ENCODE peak calls at places on chromosomes 13 and 19, in nine cellular contexts. E is NB4, A is heart left ventricle, S is esophagus squamous epithelium, J is IMR-90, N is breast epithelium, O is vagina, P is gastrocnemius medialis, Y is HCT116. Q is an unnamed sample.

GRCh38 chr19:48329167-48329891 is 4.0 kb downstream of the EMP3 start:
- DNase-seq in J (peak), Y (no peak), P (no peak), E (peak), A (no peak), N (no peak), S (no peak), O (no peak), Q (no peak)

GRCh38 chr13:110628952-110629701 is 13.8 kb downstream of the NAXD start:
- DNase-seq in A (no peak), S (no peak), P (no peak), E (no peak), Y (no peak), N (no peak), J (no peak), O (no peak), Q (no peak)

GRCh38 chr13:110653851-110654250 is 38.5 kb downstream of the NAXD start:
- DNase-seq in O (no peak), J (no peak), P (no peak), S (no peak), E (no peak), Y (no peak), N (no peak), A (no peak), Q (no peak)

GRCh38 chr19:41356984-41357739 is 3.4 kb upstream of the TGFB1 start:
- DNase-seq in A (no peak), S (no peak), J (no peak), E (no peak), P (no peak), N (no peak), Y (no peak), O (no peak), Q (no peak)

GRCh38 chr13:83879431-83880171 is 2.7 kb downstream of the SLITRK1 start:
- DNase-seq in N (no peak), S (no peak), E (no peak), J (no peak), P (no peak), O (no peak), Y (no peak), A (no peak), Q (no peak)

GRCh38 chr19:40502647-40503046 is 35.8 kb downstream of the SPTBN4 start:
- DNase-seq in E (no peak), P (no peak), S (no peak), N (no peak), A (no peak), J (no peak), O (no peak), Y (peak), Q (peak)

GRCh38 chr13:72774019-72774418 is 7.7 kb downstream of the DIS3 start:
- DNase-seq in J (no peak), O (no peak), E (no peak), P (no peak), Y (no peak), S (no peak), N (no peak), A (no peak), Q (no peak)

GRCh38 chr13:110179116-110179857 is 127.7 kb downstream of the COL4A1 start:
- DNase-seq in N (no peak), A (no peak), J (no peak), O (no peak), Y (no peak), P (no peak), S (no peak), E (no peak), Q (no peak)

GRCh38 chr19:21084343-21084742 is 2.3 kb downstream of the ZNF714 start:
- DNase-seq in N (no peak), J (peak), P (no peak), S (no peak), Y (no peak), O (no peak), A (no peak), E (peak), Q (no peak)

GRCh38 chr13:44300895-44301638 is 72.6 kb upstream of the SERP2 start:
- DNase-seq in Y (peak), A (peak), N (peak), J (peak), O (peak), P (peak), E (peak), S (no peak), Q (no peak)

GRCh38 chr13:98798849-98799645 is 46.6 kb upstream of the SLC15A1 start:
- DNase-seq in E (no peak), N (no peak), J (peak), Y (no peak), A (no peak), P (no peak), S (no peak), O (no peak), Q (no peak)

DNA sequence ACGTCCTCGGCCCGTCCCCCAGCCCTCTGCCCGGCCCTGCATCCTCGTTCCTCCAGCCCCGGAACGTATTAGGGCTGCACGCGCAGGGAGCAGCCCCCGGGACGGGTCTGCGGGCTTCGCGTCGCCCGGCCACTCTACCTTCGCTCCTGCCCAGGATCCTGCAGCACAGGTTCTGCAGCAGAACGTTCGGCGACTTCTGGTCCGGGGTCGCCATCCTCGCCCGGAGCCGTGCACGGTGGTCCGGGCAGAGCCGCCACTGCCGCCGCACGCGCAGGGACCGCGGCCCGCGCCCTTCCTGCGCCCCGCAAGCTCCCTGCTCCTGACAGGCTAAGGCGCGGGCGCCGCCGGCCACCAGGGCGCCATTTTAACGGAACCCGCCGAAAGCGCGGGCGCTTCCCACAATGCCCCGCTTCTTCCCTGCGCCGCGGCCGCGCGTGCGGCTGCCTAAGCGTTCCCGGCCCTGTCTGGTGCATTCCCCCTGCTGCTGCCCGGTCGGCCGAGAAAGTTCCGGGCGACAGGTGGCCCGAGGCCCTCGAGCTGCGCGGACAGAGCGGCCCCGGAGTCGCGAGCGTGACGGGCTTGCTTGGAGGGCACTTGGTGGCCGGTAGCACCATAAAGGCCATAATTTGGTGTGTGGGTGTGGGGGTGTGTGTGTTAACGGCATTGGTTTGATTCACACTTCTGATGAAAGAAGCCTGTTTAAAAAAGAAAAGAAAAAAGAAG is at the start of gene TUBGCP3:
- DNase-seq in O (no peak), S (no peak), A (peak), N (peak), J (peak), Y (peak), P (peak), E (peak), Q (peak)
- TF ChIP-seq POLR2A in O (no peak), S (peak), A (peak), N (no peak), J (peak), Y (peak), P (peak), E (peak), Q (peak)

GRCh38 chr19:55623130-55623868 is 1.1 kb downstream of the ZNF784 start:
- DNase-seq in E (no peak), Y (no peak), S (no peak), O (no peak), P (peak), J (no peak), N (no peak), A (no peak), Q (peak)

GRCh38 chr19:55622242-55622969 is 2.0 kb downstream of the ZNF784 start:
- DNase-seq in N (no peak), A (no peak), S (no peak), P (no peak), Y (no peak), E (peak), J (no peak), O (no peak), Q (no peak)

GRCh38 chr19:55625004-55625326 is 599 bp upstream of the ZNF784 start:
- DNase-seq in Y (no peak), J (no peak), P (no peak), N (no peak), O (no peak), E (no peak), S (no peak), A (no peak), Q (no peak)

GRCh38 chr19:55626350-55626749 is 2.0 kb upstream of the ZNF784 start:
- DNase-seq in Y (no peak), P (no peak), J (no peak), E (no peak), O (no peak), S (no peak), N (no peak), A (no peak), Q (no peak)

GRCh38 chr19:55624109-55625003 is at the start of gene ZNF784:
- DNase-seq in Y (peak), J (peak), P (peak), A (peak), S (peak), E (peak), N (peak), O (no peak), Q (peak)
- TF ChIP-seq POLR2A in Y (no peak), J (peak), P (peak), A (peak), S (peak), E (peak), N (peak), O (peak), Q (no peak)

GRCh38 chr19:39403331-39404312 is 3.0 kb upstream of the ZFP36 start:
- DNase-seq in Y (peak), J (peak), N (peak), P (peak), O (peak), A (peak), E (peak), S (peak), Q (peak)
- TF ChIP-seq POLR2A in Y (peak), J (peak), N (peak), P (peak), O (peak), A (peak), E (no peak), S (peak), Q (peak)

DNA sequence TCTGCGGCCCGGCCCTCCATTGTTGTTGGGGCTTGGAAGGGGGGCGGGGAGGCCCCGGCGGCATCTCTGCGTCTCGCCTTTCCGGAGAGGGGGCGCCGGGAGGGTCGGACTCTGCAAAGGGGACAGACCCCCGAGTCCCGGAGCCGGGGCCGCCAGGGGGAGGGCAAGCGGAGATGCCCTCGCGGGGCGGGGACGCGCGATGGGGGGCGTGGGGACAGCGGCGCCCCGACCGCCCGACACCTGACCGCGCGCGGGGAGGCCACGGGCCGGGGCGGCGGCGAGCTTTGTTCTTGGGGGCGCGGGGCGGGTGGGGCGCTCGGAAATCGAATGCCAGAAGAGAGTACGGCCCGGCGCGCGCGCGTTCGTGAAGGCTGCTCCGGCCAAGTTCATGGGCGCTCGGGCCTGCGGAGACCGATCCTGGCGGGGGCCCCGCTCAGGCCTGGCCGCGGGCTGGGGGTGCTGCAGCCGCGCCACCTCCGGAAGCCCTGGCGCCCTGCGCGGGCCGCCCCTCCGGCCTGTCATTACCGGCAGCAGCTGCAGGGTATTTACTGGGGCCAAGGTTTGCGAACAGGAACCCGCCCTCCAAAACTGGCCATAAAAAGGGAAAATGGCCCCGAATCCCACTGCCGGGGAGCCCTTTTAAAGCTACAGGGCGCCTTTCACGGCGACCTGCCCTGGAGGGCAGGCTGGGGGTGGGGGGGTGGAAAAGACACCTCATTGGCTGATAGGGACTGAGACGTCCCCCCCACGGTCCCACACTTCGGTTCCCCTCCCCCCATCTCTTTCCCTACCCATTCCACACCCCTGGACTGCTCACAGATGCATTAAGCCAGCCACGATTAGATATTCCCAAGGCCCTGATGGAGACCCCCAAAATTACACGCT is 11.1 kb upstream of the NANOS3 start:
- DNase-seq in N (no peak), E (peak), A (peak), S (no peak), O (no peak), P (no peak), Y (no peak), J (no peak), Q (no peak)
- TF ChIP-seq POLR2A in N (no peak), E (peak), A (no peak), S (no peak), O (no peak), P (no peak), Y (no peak), J (no peak), Q (no peak)